ENCODE peak calls at places on chromosomes 1 and 21, in seven cellular contexts. R, D, B, A, N, S and X are unnamed samples.

GRCh38 chr1:65264197-65264929 is 45.0 kb upstream of the DNAJC6 start:
- DNase-seq in D (no peak), B (peak; percentile 70), R (no peak), S (peak; percentile 81), A (no peak), N (no peak), X (no peak)

GRCh38 chr1:3895951-3896325 is 4.1 kb downstream of the C1orf174 start:
- DNase-seq in R (no peak), N (no peak), D (no peak), B (no peak), A (no peak), S (no peak), X (no peak)

GRCh38 chr1:226646026-226646869 is 92.8 kb downstream of the ITPKB start:
- DNase-seq in D (no peak), A (no peak), S (no peak), B (peak; percentile 55), N (no peak), R (no peak), X (no peak)

GRCh38 chr1:27551953-27552312 is 52.0 kb downstream of the AHDC1 start:
- DNase-seq in A (no peak), N (no peak), R (no peak), D (no peak), B (no peak), S (no peak), X (no peak)

GRCh38 chr21:33071878-33072306 is 2.0 kb downstream of the OLIG1 start:
- DNase-seq in R (no peak), A (no peak), D (no peak), B (no peak), N (no peak), S (peak; percentile 54), X (no peak)

GRCh38 chr1:228120351-228121091 is 11.4 kb upstream of the MRPL55 start:
- DNase-seq in R (no peak), A (no peak), S (no peak), D (no peak), N (no peak), B (no peak), X (no peak)

GRCh38 chr1:157203166-157203565 is 65.0 kb upstream of the ETV3 start:
- DNase-seq in A (no peak), B (no peak), D (no peak), R (peak; percentile 20), N (no peak), S (no peak), X (no peak)

GRCh38 chr1:3463013-3463385 is 8.5 kb downstream of the ARHGEF16 start:
- DNase-seq in D (no peak), S (no peak), N (no peak), A (no peak), B (no peak), R (no peak), X (no peak)

GRCh38 chr1:83102630-83103071 is 896.3 kb downstream of the TTLL7 start:
- DNase-seq in R (no peak), S (no peak), B (no peak), N (no peak), A (no peak), D (no peak), X (no peak)

GRCh38 chr1:9084883-9085282 is 15.4 kb upstream of the SLC2A5 start:
- DNase-seq in R (no peak), B (no peak), A (no peak), D (no peak), N (no peak), S (no peak), X (no peak)

GRCh38 chr21:41501919-41502318 is 6.0 kb downstream of the TMPRSS2 start:
- DNase-seq in S (no peak), N (no peak), B (no peak), A (no peak), D (no peak), R (no peak), X (no peak)

GRCh38 chr21:41500931-41501381 is 7.0 kb downstream of the TMPRSS2 start:
- DNase-seq in N (no peak), A (no peak), S (no peak), B (no peak), R (peak; percentile 31), D (no peak), X (no peak)

GRCh38 chr21:41506005-41506404 is 2.0 kb downstream of the TMPRSS2 start:
- DNase-seq in R (no peak), B (no peak), S (no peak), A (no peak), D (no peak), N (no peak), X (no peak)

GRCh38 chr21:41504030-41504429 is 3.9 kb downstream of the TMPRSS2 start:
- DNase-seq in N (no peak), R (no peak), B (no peak), D (no peak), A (no peak), S (no peak), X (no peak)

DNA sequence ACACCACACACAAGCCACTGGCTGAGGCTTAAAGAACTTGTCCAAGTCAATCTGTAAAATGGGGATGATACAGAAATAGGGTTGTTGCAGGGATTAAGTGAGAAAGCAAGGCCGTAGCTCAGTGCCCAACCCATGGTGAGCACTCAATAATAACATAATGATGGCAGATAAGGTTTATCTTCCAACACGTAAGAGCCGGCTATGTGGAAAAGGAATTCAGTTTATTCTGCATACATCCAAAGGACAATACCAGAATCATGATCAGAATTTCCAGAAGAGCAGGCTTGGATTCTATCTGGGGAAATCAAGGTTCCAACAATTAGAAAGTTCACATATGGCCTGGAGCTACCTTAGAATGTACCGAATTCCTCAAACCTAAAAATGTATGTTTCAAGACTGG is 4.6 kb downstream of the TMPRSS2 start:
- DNase-seq in B (no peak), A (no peak), N (no peak), R (no peak), D (no peak), S (no peak), X (no peak)
- H3K27me3 ChIP-seq in B (peaks cover 18% of the 10 kb centered on the region), A (peaks cover 10% of the 10 kb centered on the region), N (peaks cover 14% of the 10 kb centered on the region), R (peaks cover 2% of the 10 kb centered on the region), D (peaks cover 46% of the 10 kb centered on the region), S (peaks cover 5% of the 10 kb centered on the region), X (peaks cover 48% of the 10 kb centered on the region)

GRCh38 chr21:35021546-35021945 is 27.6 kb downstream of the RUNX1 start:
- DNase-seq in D (no peak), A (no peak), N (no peak), S (no peak), R (no peak), B (no peak), X (no peak)
- H3K9ac ChIP-seq in D (no peak overlapping the region), A (no peak overlapping the region), N (no peak overlapping the region), S (no peak overlapping the region), R (no peak overlapping the region), B (no peak overlapping the region), X (no peak overlapping the region)

DNA sequence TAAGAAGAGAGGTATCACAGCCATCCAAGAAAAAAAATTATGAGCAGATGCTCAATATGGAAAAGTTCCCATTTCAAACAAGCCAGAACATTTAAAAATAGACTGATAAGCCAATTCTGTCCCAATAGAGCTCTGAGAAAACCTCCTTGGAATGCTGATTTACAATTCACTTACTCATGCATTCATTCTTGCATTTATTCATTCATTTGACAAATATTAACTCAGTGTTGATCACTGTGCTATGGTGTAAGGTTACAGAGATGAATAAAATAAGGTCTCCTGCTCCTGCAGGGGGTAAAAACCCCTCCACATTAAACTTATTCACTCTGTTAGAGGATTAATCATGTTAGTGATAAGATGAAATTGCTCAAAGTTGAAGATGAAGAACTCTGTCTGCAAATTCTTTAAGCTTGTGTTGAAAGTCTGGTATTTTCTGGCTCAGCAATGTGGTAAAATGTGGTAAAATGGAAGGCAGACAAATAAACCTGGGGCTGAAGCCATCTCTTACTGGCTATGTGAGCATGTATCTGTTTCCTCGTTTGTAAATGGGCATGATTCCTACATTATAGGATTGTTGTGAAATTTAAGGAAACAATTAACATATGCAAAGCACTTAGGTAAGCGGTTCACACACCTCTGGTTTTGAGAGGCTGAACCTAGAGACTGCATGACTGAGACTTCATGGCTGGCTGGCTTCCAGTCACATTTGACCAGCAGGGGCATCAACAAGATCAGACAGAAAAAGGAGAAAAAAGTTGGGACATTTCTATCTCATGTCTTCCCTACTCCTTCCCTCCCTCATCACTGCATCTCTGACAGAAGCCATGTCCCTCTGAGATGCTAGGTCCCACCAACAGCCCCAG is 45.0 kb upstream of the DAB1 start:
- DNase-seq in D (no peak), S (no peak), A (no peak), B (no peak), N (no peak), R (no peak), X (no peak)
- TF ChIP-seq YY1 in D (no peak), S (no peak), A (no peak), B (no peak), N (no peak), R (no peak), X (no peak)

GRCh38 chr1:115165776-115166175 is 76.5 kb upstream of the TSPAN2 start:
- DNase-seq in B (no peak), N (no peak), S (no peak), D (no peak), R (no peak), A (no peak), X (no peak)
- H3K27me3 ChIP-seq in B (no peaks in the 10 kb centered on the region), N (no peaks in the 10 kb centered on the region), S (no peaks in the 10 kb centered on the region), D (no peaks in the 10 kb centered on the region), R (no peaks in the 10 kb centered on the region), A (no peaks in the 10 kb centered on the region), X (no peaks in the 10 kb centered on the region)

GRCh38 chr1:221783936-221784335 is 42.0 kb upstream of the DUSP10 start:
- DNase-seq in D (no peak), R (no peak), S (no peak), A (no peak), N (no peak), B (no peak), X (no peak)

GRCh38 chr1:221783437-221783836 is 41.5 kb upstream of the DUSP10 start:
- DNase-seq in A (no peak), N (no peak), D (no peak), B (no peak), S (no peak), R (no peak), X (no peak)

GRCh38 chr1:221782970-221783369 is 41.1 kb upstream of the DUSP10 start:
- DNase-seq in R (no peak), N (no peak), D (no peak), A (no peak), B (no peak), S (no peak), X (no peak)

GRCh38 chr1:221781102-221781744 is 39.3 kb upstream of the DUSP10 start:
- DNase-seq in S (no peak), R (no peak), B (no peak), N (no peak), A (no peak), D (no peak), X (no peak)

GRCh38 chr1:221782461-221782860 is 40.6 kb upstream of the DUSP10 start:
- DNase-seq in N (no peak), S (no peak), B (no peak), R (no peak), D (no peak), A (no peak), X (peak; percentile 9)
- H3K9ac ChIP-seq in N (no peak overlapping the region), S (no peak overlapping the region), B (no peak overlapping the region), R (no peak overlapping the region), D (no peak overlapping the region), A (no peak overlapping the region), X (no peak overlapping the region)

GRCh38 chr1:37353871-37354270 is 120.5 kb upstream of the ZC3H12A start:
- DNase-seq in S (no peak), A (no peak), R (no peak), D (no peak), N (no peak), B (no peak), X (no peak)
- TF ChIP-seq YY1 in S (no peak), A (no peak), R (no peak), D (no peak), N (no peak), B (no peak), X (no peak)